ENCODE peak calls at places on chromosomes 11 and 22, in nine cellular contexts. W is central memory CD4-positive, alpha-beta T cell; S is activated T-helper 1 cell treated with anti-CD3 and anti-CD28 coated beads, Interleukin-12 subunit alpha, Interleukin-12 subunit beta, Interleukin-2, Interleukin-4 antibody, amounts not matched to agents 30 ng/mL and 10 ng/mL and 1 ng/mL, durations not matched to agents 14 hours and 24 hours and 36 hours; P is NCI-H1105 treated with DMSO at 0.1 percent for 48 hours; X is fibroblast of gingiva; V is lower leg skin; J is lung microvascular endothelial cell; U is prostate gland; B is SW480. I is an unnamed sample.

GRCh38 chr22:20238567-20239062 is 29.5 kb downstream of the RTN4R start:
- DNase-seq in W (peak; percentile 46), S (peak; percentile 45), P (peak; percentile 0), X (no peak), V (no peak), J (peak; percentile 64), U (peak; percentile 33), B (peak; percentile 35), I (no peak)

GRCh38 chr11:129388824-129389223 is 13.2 kb downstream of the BARX2 start:
- DNase-seq in W (no peak), S (no peak), P (no peak), X (no peak), V (no peak), J (no peak), U (no peak), B (no peak), I (no peak)

GRCh38 chr11:81377418-81377817 is 1356.2 kb downstream of the FAM181B start:
- DNase-seq in W (no peak), S (no peak), P (no peak), X (no peak), V (no peak), J (no peak), U (no peak), B (no peak), I (no peak)

GRCh38 chr11:131612576-131612975 is 242.2 kb downstream of the NTM start:
- DNase-seq in W (no peak), S (no peak), P (no peak), X (no peak), V (no peak), J (no peak), U (no peak), B (no peak), I (no peak)

GRCh38 chr11:64843971-64844329 is 503 bp downstream of the CDC42BPG start:
- DNase-seq in W (no peak), S (no peak), P (no peak), X (no peak), V (no peak), J (no peak), U (no peak), B (peak; percentile 78), I (no peak)

GRCh38 chr22:29343313-29343805 is 27.9 kb upstream of the RASL10A start:
- DNase-seq in W (no peak), S (no peak), P (no peak), X (peak; percentile 16), V (no peak), J (no peak), U (no peak), B (no peak), I (no peak)

GRCh38 chr11:41320233-41320993 is 139.0 kb downstream of the LRRC4C start:
- DNase-seq in W (no peak), S (no peak), P (no peak), X (no peak), V (no peak), J (no peak), U (no peak), B (no peak), I (no peak)

GRCh38 chr11:124329787-124330478 is 9.9 kb upstream of the OR8D2 start:
- DNase-seq in W (no peak), S (no peak), P (peak; percentile 30), X (no peak), V (no peak), J (no peak), U (no peak), B (peak; percentile 8), I (no peak)

GRCh38 chr11:131275580-131275979 is 94.8 kb upstream of the NTM start:
- DNase-seq in W (no peak), S (no peak), P (no peak), X (no peak), V (no peak), J (no peak), U (no peak), B (no peak), I (no peak)

GRCh38 chr11:121661796-121662508 is 209.2 kb upstream of the SORL1-AS1 start:
- DNase-seq in W (no peak), S (no peak), P (no peak), X (peak; percentile 83), V (no peak), J (peak; percentile 9), U (no peak), B (no peak), I (no peak)

GRCh38 chr11:85710912-85711311 is 24.9 kb upstream of the CCDC89 start:
- DNase-seq in W (no peak), S (no peak), P (peak; percentile 1), X (no peak), V (no peak), J (no peak), U (no peak), B (no peak), I (no peak)

GRCh38 chr11:37087650-37088572 is 489.9 kb upstream of the RAG2 start:
- DNase-seq in W (no peak), S (no peak), P (no peak), X (no peak), V (no peak), J (no peak), U (no peak), B (no peak), I (no peak)

GRCh38 chr11:71150859-71151258 is 101.5 kb downstream of the SHANK2 start:
- DNase-seq in W (no peak), S (no peak), P (no peak), X (no peak), V (no peak), J (no peak), U (no peak), B (no peak), I (no peak)

GRCh38 chr11:38865922-38866321 is 2267.9 kb upstream of the RAG2 start:
- DNase-seq in W (no peak), S (no peak), P (no peak), X (no peak), V (no peak), J (no peak), U (no peak), B (no peak), I (no peak)

I was measured in ascending aorta.